ENCODE peak calls at places on chromosome 6, in five cellular contexts. T is suprapubic skin, U is heart left ventricle, S is breast epithelium, K is IMR-90. C is an unnamed sample.

GRCh38 chr6:144262470-144263369 is 22.4 kb upstream of the UTRN start:
- DNase-seq in T (no peak), K (no peak), U (no peak), S (no peak), C (no peak)

GRCh38 chr6:96116674-96117073 is 100.9 kb downstream of the FUT9 start:
- DNase-seq in T (no peak), K (no peak), S (no peak), U (no peak), C (no peak)

GRCh38 chr6:82951389-82951788 is 114.3 kb downstream of the UBE3D start:
- DNase-seq in T (no peak), U (no peak), K (no peak), S (no peak), C (no peak)

GRCh38 chr6:128069180-128069579 is 168.3 kb upstream of the THEMIS start:
- DNase-seq in K (peak), S (no peak), U (no peak), T (no peak), C (no peak)

GRCh38 chr6:142255785-142256184 is 46.0 kb upstream of the ADGRG6 start:
- DNase-seq in K (no peak), S (no peak), U (no peak), T (no peak), C (no peak)

GRCh38 chr6:36024154-36024760 is at the start of gene SLC26A8:
- DNase-seq in K (no peak), T (no peak), U (no peak), S (no peak), C (peak)

GRCh38 chr6:54327631-54328030 is 19.4 kb downstream of the TINAG start:
- DNase-seq in K (peak), T (no peak), S (no peak), U (no peak), C (no peak)

GRCh38 chr6:110530671-110531070 is 54.3 kb upstream of the SLC22A16 start:
- DNase-seq in T (no peak), S (no peak), K (peak), U (no peak), C (no peak)

GRCh38 chr6:87772597-87773530 is 70.8 kb upstream of the AKIRIN2 start:
- DNase-seq in U (no peak), T (no peak), S (no peak), K (peak), C (no peak)

GRCh38 chr6:105484238-105485161 is 81.6 kb upstream of the PREP start:
- DNase-seq in T (no peak), K (peak), S (no peak), U (no peak), C (no peak)

GRCh38 chr6:82917346-82918064 is 148.1 kb downstream of the UBE3D start:
- DNase-seq in K (peak), U (no peak), S (no peak), T (no peak), C (no peak)

GRCh38 chr6:29737707-29738630 is 14.7 kb downstream of the HLA-F start:
- DNase-seq in U (peak), S (no peak), K (peak), T (no peak), C (peak)

GRCh38 chr6:108031968-108032367 is 42.6 kb downstream of the OSTM1 start:
- DNase-seq in K (no peak), S (no peak), T (no peak), U (peak), C (no peak)

GRCh38 chr6:80605165-80605989 is 498.9 kb downstream of the BCKDHB start:
- DNase-seq in S (no peak), K (peak), U (no peak), T (no peak), C (no peak)

GRCh38 chr6:34834789-34835518 is 43.1 kb downstream of the BLTP3A start:
- DNase-seq in U (no peak), T (no peak), S (no peak), K (peak), C (no peak)

GRCh38 chr6:43222418-43223059 is 6.7 kb downstream of the DNPH1 start:
- DNase-seq in T (no peak), S (peak), K (no peak), U (peak), C (no peak)

GRCh38 chr6:111597687-111598086 is 8.0 kb downstream of the TRAF3IP2 start:
- DNase-seq in T (no peak), S (no peak), K (no peak), U (no peak), C (no peak)

GRCh38 chr6:124993327-124993726 is 31.1 kb downstream of the RNF217 start:
- DNase-seq in T (no peak), U (no peak), K (no peak), S (no peak), C (no peak)

GRCh38 chr6:168128631-168129291 is 49.7 kb upstream of the FRMD1 start:
- DNase-seq in K (no peak), T (peak), S (no peak), U (no peak), C (no peak)

GRCh38 chr6:43455034-43455747 is at the start of gene DLK2:
- DNase-seq in S (no peak), U (no peak), K (no peak), T (no peak), C (no peak)

GRCh38 chr6:170183521-170183920 is 107.4 kb downstream of the DLL1 start:
- DNase-seq in U (no peak), S (no peak), K (no peak), T (no peak), C (no peak)

GRCh38 chr6:154786144-154786868 is 53.1 kb downstream of the SCAF8 start:
- DNase-seq in T (no peak), S (no peak), U (no peak), K (no peak), C (no peak)

GRCh38 chr6:157946865-157947532 is 34.7 kb upstream of the SYNJ2 start:
- DNase-seq in S (no peak), K (peak), U (no peak), T (no peak), C (no peak)

GRCh38 chr6:74899416-74899815 is 306.4 kb downstream of the COL12A1 start:
- DNase-seq in S (no peak), K (peak), T (no peak), U (no peak), C (no peak)

GRCh38 chr6:104855507-104855906 is 4.2 kb downstream of the HACE1 start:
- DNase-seq in S (no peak), U (no peak), K (peak), T (no peak), C (no peak)

GRCh38 chr6:107246972-107247615 is 131.8 kb upstream of the BEND3 start:
- DNase-seq in U (no peak), S (no peak), K (no peak), T (no peak), C (no peak)

GRCh38 chr6:170085475-170086401 is 205.1 kb downstream of the DLL1 start:
- DNase-seq in T (peak), S (no peak), U (no peak), K (no peak), C (peak)

GRCh38 chr6:160461641-160462040 is 113.5 kb downstream of the SLC22A3 start:
- DNase-seq in U (no peak), S (no peak), T (no peak), K (peak), C (no peak)

GRCh38 chr6:33008944-33009861 is at the start of gene HLA-DOA:
- DNase-seq in K (peak), S (no peak), T (no peak), U (no peak), C (no peak)

GRCh38 chr6:45677381-45677992 is 299.8 kb upstream of the SUPT3H start:
- DNase-seq in K (peak), T (no peak), U (peak), S (no peak), C (no peak)

GRCh38 chr6:165118736-165119135 is 190.7 kb downstream of the C6orf118 start:
- DNase-seq in S (no peak), U (no peak), T (no peak), K (no peak), C (no peak)

GRCh38 chr6:11093065-11093590 is 506 bp upstream of the SMIM13 start:
- DNase-seq in U (no peak), S (no peak), T (no peak), K (peak), C (no peak)

GRCh38 chr6:34922177-34922663 is 33.2 kb downstream of the ANKS1A start:
- DNase-seq in T (no peak), K (peak), U (no peak), S (no peak), C (no peak)

GRCh38 chr6:73649783-73650182 is 4.0 kb downstream of the SLC17A5 start:
- DNase-seq in S (no peak), K (no peak), U (no peak), T (no peak), C (no peak)

GRCh38 chr6:160042014-160042773 is 73.3 kb downstream of the IGF2R start:
- DNase-seq in U (no peak), S (no peak), K (peak), T (no peak), C (no peak)

GRCh38 chr6:32763417-32763816 is at the start of gene HLA-DQB2:
- DNase-seq in K (no peak), U (no peak), T (no peak), S (no peak), C (no peak)

GRCh38 chr6:7589949-7590917 is at the start of gene SNRNP48:
- DNase-seq in T (peak), S (peak), U (peak), K (peak), C (peak)
- TF ChIP-seq POLR2A in T (peak), S (peak), U (peak), K (no peak), C (peak)

DNA sequence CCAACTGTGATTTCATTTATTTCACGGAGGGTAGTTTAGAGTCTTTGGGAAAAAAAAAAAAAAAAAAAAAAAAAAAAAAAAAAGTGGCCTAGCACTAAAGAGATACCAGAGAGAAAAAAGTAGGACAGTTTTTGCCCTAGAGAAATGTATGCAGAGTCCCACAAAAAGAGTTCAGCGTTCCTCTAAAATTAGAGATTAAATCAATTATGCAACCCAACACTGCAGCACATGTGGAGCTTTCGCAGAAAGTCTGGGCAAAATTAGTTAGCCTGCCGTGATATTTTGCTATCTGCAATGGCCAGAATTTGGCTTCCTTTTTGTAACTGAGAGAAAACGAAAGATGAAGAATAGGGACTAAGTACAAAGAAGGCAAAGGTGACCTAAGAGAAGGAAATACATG is 309.8 kb downstream of the PKHD1 start:
- DNase-seq in S (no peak), K (no peak), U (no peak), T (no peak), C (no peak)
- TF ChIP-seq POLR2A in S (no peak), K (no peak), U (no peak), T (no peak), C (no peak)

DNA sequence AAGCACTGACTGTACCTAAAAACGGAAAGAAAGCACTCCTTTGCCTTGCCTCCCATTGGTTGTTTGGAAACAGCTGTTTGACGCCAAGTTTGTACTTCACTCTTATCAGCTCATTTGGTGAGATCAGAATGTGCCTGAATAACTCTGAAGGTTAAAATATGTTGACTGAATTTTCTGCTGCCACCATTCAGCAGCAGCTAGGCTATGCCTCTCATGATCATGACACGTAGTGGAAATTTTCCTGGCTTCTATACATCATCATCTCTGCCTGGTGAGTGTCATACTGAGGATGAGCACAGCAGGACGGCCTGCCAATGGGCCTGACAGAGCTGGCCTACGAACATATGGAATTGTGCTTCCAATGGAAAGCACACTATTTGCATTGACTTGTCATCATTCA is 704.9 kb upstream of the CITED2 start:
- DNase-seq in U (peak), T (no peak), S (no peak), K (peak), C (peak)
- TF ChIP-seq POLR2A in U (no peak), T (no peak), S (no peak), K (no peak), C (no peak)

DNA sequence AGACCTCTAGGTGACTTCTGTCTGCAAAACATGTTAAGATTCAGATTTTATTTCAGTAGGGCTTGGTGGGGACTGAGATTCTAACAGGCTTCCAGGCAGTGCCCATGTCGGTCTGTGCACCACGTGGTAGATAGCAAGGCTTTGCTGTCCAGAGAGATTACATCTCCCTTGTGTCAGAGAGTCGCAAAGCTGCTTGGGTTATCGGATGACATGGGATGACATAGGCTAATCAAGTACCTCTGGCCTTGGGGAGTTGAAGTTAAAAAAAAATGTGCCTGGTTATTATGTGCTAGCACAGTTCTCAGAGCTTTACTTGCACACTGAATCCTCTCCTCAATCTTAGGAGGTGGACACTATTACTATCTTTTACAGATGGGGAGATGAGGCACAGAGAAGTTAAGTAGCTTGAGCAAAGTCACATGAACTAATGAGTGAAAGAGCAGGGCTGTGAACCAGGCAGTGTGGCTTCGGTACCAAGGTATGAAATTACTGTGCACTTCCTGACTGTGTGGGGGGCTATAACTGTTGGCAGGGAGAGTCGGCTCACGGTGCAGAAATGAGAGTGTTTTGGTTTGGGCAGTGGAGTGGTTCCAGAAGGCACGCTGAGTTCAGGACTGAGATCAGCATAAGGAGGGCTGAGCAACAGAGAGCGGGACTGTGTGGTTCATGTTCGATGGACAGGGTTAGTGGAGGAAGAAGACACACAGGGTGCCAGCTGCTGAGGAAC is 41.1 kb downstream of the FARS2 start:
- DNase-seq in U (no peak), K (peak), S (no peak), T (no peak), C (no peak)
- TF ChIP-seq POLR2A in U (no peak), K (no peak), S (no peak), T (no peak), C (no peak)